ENCODE peak calls at places on chromosomes 13 and 19, in eight cellular contexts. Z is K562, L is transverse colon, F is A549, H is SK-N-SH, C is sigmoid colon, E is stomach, B is H1. Q is an unnamed sample. For H3K4me1, the result is how much of the 10 kb centered on the place peaks cover.

GRCh38 chr13:38348890-38349289 is 761 bp upstream of the UFM1 start:
- DNase-seq in Z (no peak), L (peak), F (no peak), H (no peak), C (no peak), E (no peak), B (no peak), Q (no peak)

GRCh38 chr13:59890064-59890463 is 273.7 kb downstream of the DIAPH3 start:
- DNase-seq in Z (no peak), L (no peak), F (no peak), H (no peak), C (no peak), E (no peak), B (no peak), Q (no peak)

GRCh38 chr19:46000497-46001246 is 5.4 kb downstream of the CCDC61 start:
- DNase-seq in Z (peak), L (peak), F (no peak), H (peak), C (no peak), E (peak), B (no peak), Q (no peak)

GRCh38 chr19:3852177-3852511 is 16.7 kb downstream of the ZFR2 start:
- DNase-seq in Z (no peak), L (no peak), F (no peak), H (no peak), C (no peak), E (no peak), B (no peak), Q (no peak)

GRCh38 chr19:42284641-42285341 is 15.7 kb downstream of the CIC start:
- DNase-seq in Z (no peak), L (no peak), F (no peak), H (no peak), C (peak), E (no peak), B (no peak), Q (no peak)

GRCh38 chr13:20497376-20497775 is 28.3 kb downstream of the CRYL1 start:
- DNase-seq in Z (no peak), L (no peak), F (no peak), H (no peak), C (no peak), E (no peak), B (no peak), Q (no peak)

GRCh38 chr13:23701646-23702045 is 131.4 kb downstream of the TNFRSF19 start:
- DNase-seq in Z (no peak), L (peak), F (no peak), H (no peak), C (peak), E (peak), B (no peak), Q (peak)

GRCh38 chr19:41276231-41276630 is 12.1 kb downstream of the HNRNPUL1 start:
- DNase-seq in Z (no peak), L (no peak), F (no peak), H (no peak), C (no peak), E (no peak), B (no peak), Q (no peak)

GRCh38 chr13:101026736-101027398 is 352.3 kb upstream of the TMTC4 start:
- DNase-seq in Z (no peak), L (no peak), F (no peak), H (no peak), C (no peak), E (no peak), B (no peak), Q (no peak)

GRCh38 chr13:27470042-27470830 is 19.9 kb upstream of the MTIF3 start:
- DNase-seq in Z (no peak), L (no peak), F (no peak), H (no peak), C (no peak), E (no peak), B (no peak), Q (no peak)

GRCh38 chr13:109393045-109393444 is 393.3 kb downstream of the IRS2 start:
- DNase-seq in Z (no peak), L (no peak), F (no peak), H (no peak), C (no peak), E (no peak), B (no peak), Q (no peak)

GRCh38 chr19:17489392-17490030 is 19.2 kb downstream of the SLC27A1 start:
- DNase-seq in Z (no peak), L (no peak), F (no peak), H (peak), C (no peak), E (no peak), B (no peak), Q (no peak)

GRCh38 chr13:72457151-72457550 is 270.3 kb downstream of the MZT1 start:
- DNase-seq in Z (no peak), L (no peak), F (no peak), H (no peak), C (no peak), E (no peak), B (no peak), Q (no peak)

GRCh38 chr13:50222569-50223332 is 207.5 kb downstream of the KCNRG start:
- DNase-seq in Z (no peak), L (peak), F (no peak), H (no peak), C (peak), E (peak), B (no peak), Q (peak)

GRCh38 chr13:100306444-100306999 is 217.6 kb downstream of the PCCA start:
- DNase-seq in Z (no peak), L (no peak), F (no peak), H (no peak), C (no peak), E (no peak), B (no peak), Q (no peak)

GRCh38 chr13:99392806-99393135 is 85.6 kb upstream of the GPR183 start:
- DNase-seq in Z (no peak), L (no peak), F (no peak), H (no peak), C (no peak), E (no peak), B (no peak), Q (no peak)

GRCh38 chr13:86051134-86052103 is 252.2 kb upstream of the SLITRK6 start:
- DNase-seq in Z (no peak), L (peak), F (peak), H (no peak), C (no peak), E (no peak), B (no peak), Q (no peak)

GRCh38 chr19:13729859-13730258 is 34.5 kb upstream of the MRI1 start:
- DNase-seq in Z (no peak), L (no peak), F (peak), H (no peak), C (no peak), E (no peak), B (no peak), Q (no peak)

GRCh38 chr13:95044452-95045205 is 256.6 kb downstream of the ABCC4 start:
- DNase-seq in Z (no peak), L (no peak), F (peak), H (no peak), C (no peak), E (no peak), B (no peak), Q (no peak)

GRCh38 chr19:7853760-7854107 is 20.5 kb downstream of the PRR36 start:
- DNase-seq in Z (no peak), L (no peak), F (no peak), H (no peak), C (no peak), E (no peak), B (no peak), Q (no peak)

DNA sequence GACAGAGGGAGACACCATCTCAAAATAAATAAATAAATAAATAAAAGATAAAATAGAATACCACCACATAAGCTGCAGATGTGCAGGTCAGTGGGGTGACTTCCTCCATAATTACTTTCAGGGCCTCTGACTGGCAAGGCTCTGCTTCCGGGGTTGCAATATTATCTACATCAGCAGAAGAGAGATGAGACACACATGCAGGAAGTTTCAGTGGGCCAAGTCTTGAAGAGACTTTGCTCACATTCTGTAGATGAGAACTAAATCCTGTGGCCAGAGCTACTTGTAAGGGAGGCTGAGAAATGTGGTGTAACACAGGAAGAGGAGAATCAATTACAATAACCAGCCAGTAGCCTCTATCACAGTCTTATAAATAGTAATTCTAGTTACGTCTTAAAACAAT is 89.9 kb upstream of the MAB21L1 start:
- DNase-seq in Z (no peak), L (no peak), F (no peak), H (no peak), C (no peak), E (no peak), B (no peak), Q (no peak)
- TF ChIP-seq EP300 in Z (no peak), L (no peak), F (no peak), H (no peak), C (no peak), E (no peak), B (no peak), Q (no peak)

GRCh38 chr19:31694761-31695160 is 345.5 kb upstream of the TSHZ3 start:
- DNase-seq in Z (no peak), L (no peak), F (no peak), H (no peak), C (no peak), E (no peak), B (no peak), Q (no peak)
- H3K4me3 ChIP-seq in Z (no peak), L (no peak), F (no peak), H (no peak), C (no peak), E (no peak), B (no peak), Q (no peak)

GRCh38 chr19:33290956-33291622 is 11.2 kb downstream of the CEBPA start:
- DNase-seq in Z (no peak), L (peak), F (peak), H (no peak), C (no peak), E (no peak), B (no peak), Q (no peak)

GRCh38 chr19:33294058-33294798 is 8.1 kb downstream of the CEBPA start:
- DNase-seq in Z (no peak), L (no peak), F (no peak), H (no peak), C (no peak), E (no peak), B (no peak), Q (no peak)

GRCh38 chr19:33291623-33292534 is 10.5 kb downstream of the CEBPA start:
- DNase-seq in Z (no peak), L (peak), F (no peak), H (no peak), C (no peak), E (no peak), B (no peak), Q (no peak)

GRCh38 chr19:33293255-33294057 is 8.9 kb downstream of the CEBPA start:
- DNase-seq in Z (no peak), L (peak), F (peak), H (no peak), C (no peak), E (no peak), B (no peak), Q (no peak)

GRCh38 chr19:33292595-33293254 is 9.6 kb downstream of the CEBPA start:
- DNase-seq in Z (no peak), L (peak), F (peak), H (no peak), C (no peak), E (no peak), B (no peak), Q (no peak)
- H3K4me1 ChIP-seq in Z (under half), L (under half), F (under half), H (under half), C (under half), E (under half), B (under half), Q (under half)

GRCh38 chr19:5953680-5954213 is 24.2 kb downstream of the RANBP3 start:
- DNase-seq in Z (peak), L (no peak), F (no peak), H (no peak), C (peak), E (no peak), B (no peak), Q (no peak)
- TF ChIP-seq EP300 in Z (no peak), L (no peak), F (no peak), H (no peak), C (no peak), E (no peak), B (no peak), Q (peak)

Q was measured in tibial nerve.